ENCODE peak calls at places on chromosomes 12 and 14, in five cellular contexts. R, W, B, A and S are unnamed samples.

GRCh38 chr12:101908395-101908794 is 31.0 kb downstream of the DRAM1 start:
- DNase-seq in B (no peak), R (no peak), A (no peak), W (no peak), S (no peak)

GRCh38 chr12:130838284-130838950 is 633 bp downstream of the STX2 start:
- DNase-seq in W (no peak), B (peak), R (peak), A (peak), S (peak)

GRCh38 chr14:81455344-81455743 is 55.2 kb upstream of the STON2 start:
- DNase-seq in A (no peak), B (peak), W (no peak), R (no peak), S (peak)

GRCh38 chr12:50986961-50987737 is 34.8 kb downstream of the HIGD1C start:
- DNase-seq in W (peak), B (peak), R (peak), A (peak), S (peak)

GRCh38 chr14:61927015-61927414 is 164.8 kb downstream of the SNAPC1 start:
- DNase-seq in B (peak), W (peak), R (no peak), A (no peak), S (peak)

GRCh38 chr12:12924169-12924568 is 27.8 kb downstream of the GPRC5D start:
- DNase-seq in W (no peak), R (no peak), B (no peak), A (no peak), S (no peak)

GRCh38 chr14:21231020-21231652 is 38.1 kb downstream of the HNRNPC start:
- DNase-seq in R (no peak), B (no peak), W (no peak), A (no peak), S (no peak)

GRCh38 chr12:98606367-98606985 is 13.0 kb downstream of the SLC25A3 start:
- DNase-seq in R (no peak), A (no peak), W (no peak), B (no peak), S (peak)

GRCh38 chr12:120238224-120238616 is 27.3 kb downstream of the PXN start:
- DNase-seq in B (no peak), R (no peak), A (no peak), W (no peak), S (no peak)

GRCh38 chr12:15880721-15881120 is 1.5 kb upstream of the STRAP start:
- DNase-seq in W (no peak), B (no peak), A (no peak), R (no peak), S (peak)
- H2AFZ ChIP-seq in W (no peak), B (no peak), A (peak), R (no peak), S (peak)

DNA sequence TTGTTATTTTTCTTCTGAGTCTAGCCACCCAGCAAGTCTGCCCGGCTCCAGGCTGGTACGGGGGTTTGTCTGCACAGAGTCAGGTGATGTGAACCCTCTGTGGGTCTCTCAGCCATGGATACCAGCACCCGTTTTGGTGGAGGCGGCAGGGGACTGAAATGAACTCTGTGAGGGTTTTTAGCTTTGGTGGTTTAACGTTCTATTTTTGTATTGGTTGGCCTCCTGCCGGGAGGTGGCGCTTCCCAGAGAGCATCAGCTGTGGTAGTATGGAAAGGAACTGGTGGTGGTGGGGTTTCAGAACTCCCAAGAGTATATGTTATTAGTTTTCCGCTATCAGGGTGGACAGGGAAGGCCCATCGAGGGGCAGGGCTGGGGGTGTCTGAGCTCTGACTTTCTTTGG is 5.3 kb upstream of the SERPINA4 start:
- DNase-seq in B (no peak), W (no peak), A (no peak), R (no peak), S (no peak)
- H3K9ac ChIP-seq in B (no peak), W (no peak), A (no peak), R (no peak), S (no peak)

GRCh38 chr12:2690348-2691000 is 104.3 kb upstream of the FKBP4 start:
- DNase-seq in B (no peak), W (no peak), A (no peak), R (no peak), S (no peak)

GRCh38 chr12:2692156-2692555 is 102.6 kb upstream of the FKBP4 start:
- DNase-seq in W (no peak), R (no peak), B (no peak), A (no peak), S (no peak)

GRCh38 chr12:2689879-2690278 is 104.9 kb upstream of the FKBP4 start:
- DNase-seq in W (no peak), B (no peak), R (no peak), A (no peak), S (no peak)

GRCh38 chr12:2691001-2691339 is 103.8 kb upstream of the FKBP4 start:
- DNase-seq in B (peak), R (peak), A (no peak), W (peak), S (no peak)

DNA sequence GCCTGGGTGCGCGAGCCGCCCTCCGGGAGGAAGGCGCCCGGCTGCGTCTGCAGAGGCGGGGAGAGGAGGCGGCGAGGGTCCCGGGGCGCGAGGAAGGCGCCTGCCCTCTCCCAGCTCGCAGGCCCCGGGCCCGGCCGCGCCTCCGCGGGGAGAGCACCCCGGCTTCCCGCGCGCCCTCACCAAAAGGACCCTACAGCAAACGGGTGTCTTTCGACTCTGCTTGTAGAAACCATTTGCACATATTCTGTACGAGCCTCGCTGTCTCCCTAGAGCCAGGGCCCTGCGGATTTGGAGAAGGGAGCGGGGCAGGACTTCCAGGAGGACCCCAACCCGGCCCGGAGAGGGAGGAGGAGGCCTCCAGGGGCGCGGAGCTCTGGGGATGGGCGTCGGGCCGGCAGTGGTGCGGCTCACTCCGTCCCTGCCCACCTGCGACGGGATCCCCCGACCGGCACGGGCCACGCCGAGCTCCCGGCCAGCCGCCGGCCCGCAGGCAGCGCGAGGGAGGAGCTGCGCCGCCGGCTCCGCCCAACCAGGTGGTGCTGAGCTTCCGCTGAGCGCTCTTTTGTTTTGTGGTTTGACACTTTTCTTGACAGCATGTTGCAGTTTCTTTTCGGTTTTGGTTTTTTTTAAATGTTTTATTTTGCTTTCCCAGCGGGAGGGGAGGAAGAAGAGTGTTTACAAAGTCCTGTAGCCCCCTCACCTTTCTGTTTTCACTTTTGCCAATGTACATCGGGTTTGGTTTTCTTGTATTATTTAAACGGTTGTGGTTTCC is 103.2 kb upstream of the FKBP4 start:
- DNase-seq in R (peak), B (no peak), W (no peak), A (no peak), S (no peak)
- H2AFZ ChIP-seq in R (peak), B (peak), W (peak), A (no peak), S (no peak)

DNA sequence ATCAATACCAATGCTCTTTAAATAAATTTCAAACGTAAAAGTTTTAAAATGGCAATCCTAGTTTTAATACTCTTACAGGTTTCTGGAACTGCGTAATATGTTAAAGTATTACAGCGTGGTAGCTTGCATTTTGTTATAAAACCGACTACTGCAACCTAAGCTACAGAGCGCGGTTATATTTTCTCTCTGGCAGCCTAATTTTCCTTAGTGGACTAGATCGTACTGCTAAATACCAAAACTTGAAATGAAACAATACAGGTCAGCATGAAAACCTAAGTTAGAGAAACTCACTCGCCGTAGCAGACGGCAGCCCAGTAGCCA is 1.2 kb downstream of the CCDC92 start:
- DNase-seq in W (no peak), B (no peak), A (no peak), R (peak), S (no peak)
- H3K9ac ChIP-seq in W (peak), B (peak), A (peak), R (peak), S (peak)

DNA sequence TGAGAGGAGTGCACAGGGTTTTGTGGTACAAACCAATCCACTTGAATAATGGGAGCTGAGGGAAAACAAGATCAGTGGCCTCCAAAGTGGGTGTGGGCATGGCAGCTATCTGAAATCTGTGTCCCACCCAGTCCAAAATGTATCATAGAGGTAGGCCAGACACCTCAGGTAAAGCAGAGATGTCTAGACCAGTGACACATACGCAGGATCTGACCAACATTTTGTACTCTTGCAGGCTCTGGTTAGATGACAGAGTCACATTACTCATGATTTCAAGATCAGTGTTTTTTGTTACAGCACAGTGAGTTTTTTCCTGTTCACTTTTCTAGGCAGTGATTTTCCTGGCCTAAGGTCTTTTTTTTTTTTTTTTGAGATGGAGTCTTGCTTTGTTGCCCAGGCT is 211.8 kb downstream of the PCNX1 start:
- DNase-seq in R (no peak), W (peak), A (no peak), B (peak), S (peak)
- H2AFZ ChIP-seq in R (no peak), W (no peak), A (no peak), B (no peak), S (no peak)

DNA sequence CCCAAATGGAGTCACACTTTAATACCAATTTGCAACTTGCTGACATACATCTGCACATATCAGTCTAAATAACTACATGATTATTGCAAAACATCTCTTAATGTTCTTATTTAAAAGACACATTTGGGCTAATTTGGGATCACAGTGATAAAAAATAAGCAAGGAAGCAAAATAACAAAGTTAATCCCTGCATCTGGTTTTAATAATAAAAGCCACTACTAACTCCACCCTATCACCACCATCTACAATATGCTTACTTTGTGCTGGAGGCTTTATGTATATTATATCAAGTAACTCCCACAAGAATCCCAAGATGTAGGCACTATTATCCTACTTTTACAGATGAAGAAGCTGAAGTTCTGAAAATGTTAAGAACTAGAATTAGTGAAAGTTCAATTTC is 45.7 kb downstream of the TAOK3 start:
- DNase-seq in W (peak), A (no peak), B (no peak), R (no peak), S (peak)
- H3K9ac ChIP-seq in W (no peak), A (no peak), B (no peak), R (no peak), S (no peak)